ENCODE peak calls at places on chromosomes 11 and 22, in four cellular contexts. B is activated CD8-positive, alpha-beta memory T cell treated with anti-CD3 and anti-CD28 coated beads, Interleukin-2, amount 50 U/mL, for 48 hours; I is activated naive CD4-positive, alpha-beta T cell; U is central memory CD4-positive, alpha-beta T cell. K is an unnamed sample.
A peak's percentile ranks its signal among the peaks of the same experiment; 100 is the strongest.

GRCh38 chr11:14148653-14149273 is 186.2 kb downstream of the SPON1 start:
- DNase-seq in I (no peak), B (no peak), U (peak; percentile 33), K (no peak)

GRCh38 chr11:121588747-121589146 is 136.0 kb upstream of the SORL1-AS1 start:
- DNase-seq in U (no peak), I (no peak), B (no peak), K (no peak)

GRCh38 chr11:80722616-80723015 is 1281.8 kb upstream of the TENM4 start:
- DNase-seq in I (no peak), B (no peak), U (no peak), K (no peak)

GRCh38 chr11:101916422-101916821 is at the start of gene ANGPTL5:
- DNase-seq in U (no peak), B (no peak), I (no peak), K (no peak)

GRCh38 chr11:44120169-44120568 is 24.7 kb downstream of the EXT2 start:
- DNase-seq in I (no peak), B (no peak), U (no peak), K (no peak)

GRCh38 chr11:4664791-4665190 is 21.0 kb downstream of the OR51E1 start:
- DNase-seq in B (no peak), I (no peak), U (no peak), K (no peak)

GRCh38 chr22:41846268-41847002 is 13.5 kb downstream of the SREBF2 start:
- DNase-seq in U (no peak), B (no peak), I (no peak), K (no peak)

GRCh38 chr11:78080084-78080817 is 589 bp upstream of the NDUFC2 start:
- DNase-seq in U (no peak), I (no peak), B (no peak), K (no peak)

GRCh38 chr22:32695451-32695891 is 106.0 kb upstream of the TIMP3 start:
- DNase-seq in U (no peak), I (no peak), B (no peak), K (no peak)

GRCh38 chr11:1049431-1049891 is 12.9 kb upstream of the MUC6 start:
- DNase-seq in I (no peak), B (no peak), U (no peak), K (no peak)

GRCh38 chr11:97732011-97732632 is 1288.6 kb upstream of the CNTN5 start:
- DNase-seq in I (no peak), B (no peak), U (no peak), K (no peak)

GRCh38 chr11:10488121-10488580 is 33.1 kb downstream of the AMPD3 start:
- DNase-seq in I (no peak), U (no peak), B (peak; percentile 42), K (no peak)

GRCh38 chr11:17600316-17601205 is 53.5 kb downstream of the OTOG start:
- DNase-seq in U (no peak), I (no peak), B (no peak), K (no peak)

GRCh38 chr11:12433571-12434061 is 56.2 kb downstream of the PARVA start:
- DNase-seq in U (no peak), I (no peak), B (no peak), K (no peak)

GRCh38 chr11:129249351-129249750 is 57.2 kb upstream of the ARHGAP32 start:
- DNase-seq in I (no peak), U (no peak), B (no peak), K (no peak)

K was measured in osteocyte.